ENCODE peak calls at places on chromosomes 7 and 10, in eight cellular contexts. K is GM13976, Y is BJ, F is A673, G is HL-60, U is right lobe of liver, M is lower lobe of right lung, H is IMR-90. W is an unnamed sample.

GRCh38 chr7:133851416-133851815 is 275.7 kb upstream of the LRGUK start:
- DNase-seq in K (no peak), Y (no peak), F (no peak), G (no peak), U (no peak), M (no peak), H (no peak), W (no peak)

GRCh38 chr10:101379663-101380352 is 25.8 kb downstream of the BTRC start:
- DNase-seq in K (no peak), Y (no peak), F (no peak), G (no peak), U (no peak), M (no peak), H (no peak), W (no peak)

GRCh38 chr7:66267249-66267648 is 62.1 kb downstream of the TPST1 start:
- DNase-seq in K (no peak), Y (peak; percentile 89), F (no peak), G (no peak), U (no peak), M (no peak), H (peak; percentile 91), W (no peak)

GRCh38 chr7:47534322-47535032 is 47.4 kb downstream of the TNS3 start:
- DNase-seq in K (no peak), Y (no peak), F (no peak), G (no peak), U (no peak), M (no peak), H (no peak), W (no peak)

GRCh38 chr7:95585426-95585789 is 10.9 kb downstream of the PDK4 start:
- DNase-seq in K (no peak), Y (no peak), F (no peak), G (no peak), U (no peak), M (no peak), H (no peak), W (no peak)

GRCh38 chr10:88499569-88500470 is 83.3 kb downstream of the RNLS start:
- DNase-seq in K (no peak), Y (peak; percentile 19), F (no peak), G (no peak), U (no peak), M (no peak), H (peak; percentile 71), W (no peak)

GRCh38 chr10:62853710-62854109 is 37.5 kb upstream of the EGR2 start:
- DNase-seq in K (no peak), Y (no peak), F (no peak), G (peak; percentile 82), U (no peak), M (no peak), H (no peak), W (no peak)

GRCh38 chr7:127252736-127253288 is at the start of gene GRM8:
- DNase-seq in K (peak; percentile 44), Y (no peak), F (peak; percentile 43), G (no peak), U (peak; percentile 74), M (peak; percentile 51), H (peak; percentile 22), W (no peak)

GRCh38 chr10:132616170-132616994 is 78.8 kb downstream of the INPP5A start:
- DNase-seq in K (no peak), Y (no peak), F (no peak), G (no peak), U (no peak), M (no peak), H (no peak), W (peak; percentile 85)

GRCh38 chr7:155840909-155841308 is 28.6 kb upstream of the SHH start:
- DNase-seq in K (no peak), Y (no peak), F (no peak), G (no peak), U (no peak), M (no peak), H (no peak), W (no peak)

GRCh38 chr10:96998329-96998888 is 166.3 kb downstream of the LCOR start:
- DNase-seq in K (no peak), Y (no peak), F (no peak), G (no peak), U (peak; percentile 58), M (no peak), H (peak; percentile 87), W (no peak)

GRCh38 chr10:77020426-77021040 is 617.1 kb downstream of the KCNMA1 start:
- DNase-seq in K (no peak), Y (no peak), F (no peak), G (no peak), U (no peak), M (no peak), H (no peak), W (no peak)

GRCh38 chr7:7642081-7642480 is 1.5 kb downstream of the UMAD1 start:
- DNase-seq in K (no peak), Y (no peak), F (no peak), G (no peak), U (no peak), M (no peak), H (no peak), W (no peak)

GRCh38 chr7:132571970-132572369 is 4.3 kb downstream of the PLXNA4 start:
- DNase-seq in K (no peak), Y (no peak), F (no peak), G (no peak), U (no peak), M (no peak), H (no peak), W (no peak)

GRCh38 chr10:132123606-132124005 is 57.9 kb downstream of the JAKMIP3 start:
- DNase-seq in K (no peak), Y (no peak), F (no peak), G (no peak), U (peak; percentile 3), M (peak; percentile 17), H (no peak), W (peak; percentile 41)

GRCh38 chr7:95011156-95011928 is 103.9 kb downstream of the PPP1R9A start:
- DNase-seq in K (no peak), Y (peak; percentile 44), F (peak; percentile 10), G (no peak), U (no peak), M (no peak), H (peak; percentile 21), W (no peak)

GRCh38 chr10:122007415-122007814 is 18.5 kb downstream of the TACC2 start:
- DNase-seq in K (no peak), Y (no peak), F (no peak), G (no peak), U (no peak), M (no peak), H (no peak), W (no peak)

GRCh38 chr10:53223846-53224245 is 451.3 kb upstream of the MBL2 start:
- DNase-seq in K (no peak), Y (no peak), F (peak; percentile 2), G (no peak), U (no peak), M (no peak), H (no peak), W (no peak)

GRCh38 chr10:3714526-3714925 is 70.5 kb downstream of the KLF6 start:
- DNase-seq in K (no peak), Y (no peak), F (peak; percentile 95), G (no peak), U (no peak), M (no peak), H (no peak), W (no peak)

GRCh38 chr7:6917258-6917657 is 91.2 kb upstream of the CCZ1B start:
- DNase-seq in K (no peak), Y (no peak), F (no peak), G (no peak), U (no peak), M (no peak), H (no peak), W (no peak)

GRCh38 chr7:22016547-22016946 is 70.8 kb upstream of the CDCA7L start:
- DNase-seq in K (no peak), Y (no peak), F (no peak), G (no peak), U (no peak), M (no peak), H (no peak), W (no peak)

DNA sequence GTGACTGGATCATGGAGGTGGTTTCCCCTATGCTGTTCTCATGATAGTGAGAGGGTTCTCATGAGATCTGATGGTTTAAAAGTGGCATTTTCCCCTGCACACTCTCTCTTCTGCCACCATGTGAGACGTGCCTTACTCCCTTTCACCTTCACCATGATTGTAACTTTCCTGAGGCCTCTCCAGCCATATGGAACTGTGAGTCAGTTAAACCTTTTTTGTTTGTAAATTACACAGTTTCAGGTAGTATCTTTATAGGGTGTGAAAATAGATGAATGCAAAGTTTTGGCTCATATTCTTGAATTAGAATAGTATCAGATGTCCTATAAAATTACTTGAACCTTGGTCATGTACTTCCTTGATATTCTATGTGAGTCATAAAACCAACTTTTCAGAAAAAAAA is 252.1 kb upstream of the TMEM229A start:
- DNase-seq in K (no peak), Y (no peak), F (no peak), G (no peak), U (no peak), M (no peak), H (no peak), W (no peak)
- TF ChIP-seq CTCF in K (no peak), Y (no peak), F (no peak), G (no peak), U (no peak), M (no peak), H (no peak), W (no peak)

DNA sequence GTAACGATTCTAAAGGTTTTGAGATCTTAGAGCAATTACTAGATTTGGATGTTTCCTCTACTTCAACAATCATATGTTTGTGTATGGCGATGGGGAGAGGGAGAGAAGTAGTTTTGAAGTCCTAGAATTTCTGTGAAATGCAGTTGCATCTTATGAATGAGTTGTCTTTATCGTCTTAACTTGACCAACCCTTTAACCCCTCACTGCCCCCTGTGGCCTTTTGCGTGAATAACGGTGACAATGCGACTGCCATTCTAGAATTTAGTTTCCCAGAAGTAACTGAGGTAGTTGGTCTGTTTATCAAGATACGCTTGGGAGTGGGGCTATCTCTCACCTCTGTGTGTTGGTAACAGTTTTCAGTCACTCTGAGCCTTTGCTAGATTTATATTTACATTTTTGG is 204.6 kb downstream of the HDAC9 start:
- DNase-seq in K (no peak), Y (no peak), F (peak; percentile 20), G (peak; percentile 12), U (no peak), M (no peak), H (no peak), W (no peak)
- TF ChIP-seq CTCF in K (no peak), Y (no peak), F (peak; percentile 30), G (no peak), U (no peak), M (no peak), H (no peak), W (no peak)

GRCh38 chr10:110103921-110104461 is 96.2 kb downstream of the ADD3 start:
- DNase-seq in K (no peak), Y (no peak), F (no peak), G (no peak), U (no peak), M (no peak), H (no peak), W (no peak)
- TF ChIP-seq CTCF in K (no peak), Y (no peak), F (no peak), G (no peak), U (no peak), M (no peak), H (no peak), W (no peak)

DNA sequence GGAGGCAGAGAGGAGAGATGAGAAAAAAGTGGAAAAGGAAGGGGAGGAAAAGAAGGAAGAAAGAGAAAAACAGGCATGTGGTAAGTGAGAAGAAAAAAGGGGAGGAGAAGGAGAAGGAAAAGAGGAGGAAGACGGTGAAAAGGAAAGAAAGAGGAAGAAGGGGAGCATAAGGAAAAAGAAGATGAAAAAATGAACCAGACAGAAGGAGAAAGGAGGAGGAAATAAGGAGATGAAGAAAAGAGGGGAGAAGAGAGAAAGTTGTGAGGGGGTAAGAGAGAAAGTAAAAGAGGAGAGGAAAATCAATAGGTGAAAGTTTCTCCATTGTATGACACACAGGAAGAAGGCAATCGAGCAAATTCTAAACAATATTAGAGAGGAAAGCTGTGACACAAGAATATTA is 663.8 kb downstream of the GRID1 start:
- DNase-seq in K (no peak), Y (no peak), F (no peak), G (no peak), U (no peak), M (no peak), H (no peak), W (no peak)
- TF ChIP-seq CTCF in K (no peak), Y (no peak), F (no peak), G (no peak), U (no peak), M (no peak), H (no peak), W (no peak)